ENCODE peak calls at places on chromosome 3, in five cellular contexts. T is posterior cingulate gyrus, J is EH, M is KG1, S is NAMALWA. X is an unnamed sample.

GRCh38 chr3:84536916-84537315 is 421.9 kb upstream of the CADM2 start:
- DNase-seq in T (no peak), J (no peak), M (no peak), S (no peak), X (no peak)

GRCh38 chr3:172709776-172710708 is 825 bp downstream of the NCEH1 start:
- DNase-seq in T (peak), M (no peak), S (peak), J (peak), X (peak)

GRCh38 chr3:184154909-184155643 is at the start of gene DVL3:
- DNase-seq in J (peak), S (peak), T (peak), M (peak), X (peak)

GRCh38 chr3:188789201-188789600 is 382.6 kb upstream of the TPRG1 start:
- DNase-seq in J (no peak), T (no peak), S (no peak), M (no peak), X (peak)

GRCh38 chr3:16374047-16375019 is 109.3 kb downstream of the OXNAD1 start:
- DNase-seq in J (no peak), T (no peak), M (no peak), S (peak), X (no peak)

GRCh38 chr3:197505796-197506553 is 49.8 kb downstream of the BDH1 start:
- DNase-seq in M (no peak), J (no peak), S (no peak), T (no peak), X (no peak)

GRCh38 chr3:71628571-71628970 is 45.0 kb upstream of the FOXP1 start:
- DNase-seq in S (no peak), M (no peak), T (no peak), J (no peak), X (no peak)

GRCh38 chr3:150222190-150222548 is 185.9 kb upstream of the TSC22D2 start:
- DNase-seq in S (no peak), J (no peak), M (no peak), T (no peak), X (no peak)

GRCh38 chr3:114709102-114709501 is 415.3 kb downstream of the TIGIT start:
- DNase-seq in M (no peak), J (peak), S (no peak), T (no peak), X (peak)

GRCh38 chr3:46372492-46373359 is 2.0 kb downstream of the CCR5 start:
- DNase-seq in M (peak), S (peak), J (peak), T (no peak), X (peak)

GRCh38 chr3:126852536-126852935 is 130.4 kb upstream of the PLXNA1 start:
- DNase-seq in J (no peak), S (no peak), T (no peak), M (no peak), X (no peak)

GRCh38 chr3:52779011-52779410 is 1.6 kb downstream of the ITIH1 start:
- DNase-seq in T (no peak), S (no peak), J (no peak), M (no peak), X (no peak)

GRCh38 chr3:141649871-141650270 is 88.2 kb upstream of the RNF7 start:
- DNase-seq in S (no peak), M (no peak), T (no peak), J (no peak), X (no peak)

GRCh38 chr3:140537075-140537474 is 140.8 kb upstream of the TRIM42 start:
- DNase-seq in S (no peak), J (no peak), T (no peak), M (no peak), X (no peak)

GRCh38 chr3:110343376-110343775 is 728.2 kb upstream of the NECTIN3 start:
- DNase-seq in T (no peak), S (no peak), M (no peak), J (peak), X (peak)

GRCh38 chr3:129603561-129603942 is 2.9 kb downstream of the PLXND1 start:
- DNase-seq in J (peak), M (no peak), T (no peak), S (peak), X (no peak)

GRCh38 chr3:15506571-15506970 is 14.9 kb downstream of the COLQ start:
- DNase-seq in T (no peak), J (no peak), S (no peak), M (no peak), X (no peak)

GRCh38 chr3:17307482-17307881 is 422.7 kb downstream of the PLCL2 start:
- DNase-seq in J (no peak), S (no peak), T (no peak), M (no peak), X (peak)

GRCh38 chr3:45978348-45978747 is 17.3 kb downstream of the FYCO1 start:
- DNase-seq in M (no peak), J (no peak), T (no peak), S (no peak), X (no peak)

GRCh38 chr3:90062631-90063200 is 955.3 kb downstream of the EPHA3 start:
- DNase-seq in J (no peak), M (no peak), S (no peak), T (no peak), X (no peak)

GRCh38 chr3:154334973-154335420 is 10.7 kb upstream of the DHX36 start:
- DNase-seq in T (no peak), S (peak), J (peak), M (no peak), X (peak)

GRCh38 chr3:126464093-126464492 is 11.6 kb downstream of the ZXDC start:
- DNase-seq in J (no peak), M (no peak), T (no peak), S (peak), X (no peak)

GRCh38 chr3:32238027-32238815 is at the start of gene CMTM8:
- DNase-seq in T (no peak), S (peak), J (peak), M (no peak), X (peak)

GRCh38 chr3:64220161-64220560 is 5.1 kb downstream of the PRICKLE2 start:
- DNase-seq in M (no peak), S (no peak), T (no peak), J (peak), X (peak)

GRCh38 chr3:64815195-64815627 is 127.4 kb upstream of the ADAMTS9 start:
- DNase-seq in M (no peak), T (no peak), S (no peak), J (no peak), X (no peak)

GRCh38 chr3:85571835-85572234 is 613.0 kb downstream of the CADM2 start:
- DNase-seq in T (no peak), J (no peak), S (no peak), M (no peak), X (no peak)

GRCh38 chr3:165505657-165506056 is 309.5 kb upstream of the SLITRK3 start:
- DNase-seq in J (no peak), M (no peak), S (no peak), T (no peak), X (no peak)

GRCh38 chr3:193826126-193826795 is 233.3 kb downstream of the OPA1 start:
- DNase-seq in T (no peak), M (no peak), S (no peak), J (peak), X (peak)

GRCh38 chr3:22245122-22245521 is 494.1 kb upstream of the ZNF385D start:
- DNase-seq in J (peak), T (no peak), S (no peak), M (no peak), X (peak)

GRCh38 chr3:194893121-194893979 is 207.7 kb downstream of the FAM43A start:
- DNase-seq in M (no peak), T (no peak), J (no peak), S (no peak), X (no peak)

GRCh38 chr3:12662593-12663310 is 1.2 kb downstream of the RAF1 start:
- DNase-seq in M (peak), S (peak), J (peak), T (peak), X (peak)

GRCh38 chr3:46092704-46093085 is 65.4 kb upstream of the XCR1 start:
- DNase-seq in S (peak), M (no peak), T (no peak), J (no peak), X (no peak)

GRCh38 chr3:71955549-71956373 is 170.8 kb upstream of the PROK2 start:
- DNase-seq in T (peak), J (peak), M (peak), S (peak), X (peak)